ENCODE peak calls at places on chromosomes 6 and 20, in nine cellular contexts. One of them, this sample, is unnamed.

GRCh38 chr6:44072959-44073611 is 54.2 kb downstream of the MRPL14 start:
- DNase-seq in fibroblast of lung: peak; percentile 82
- DNase-seq in H7: peak; percentile 98
- DNase-seq in SK-N-MC: no peak
- DNase-seq in transverse colon: peak; percentile 76
- DNase-seq in ascending aorta: peak; percentile 83
- DNase-seq in OCI-LY7: peak; percentile 94
- DNase-seq in PC-9: peak; percentile 63
- DNase-seq in K562: peak; percentile 96
- DNase-seq in this sample: peak; percentile 97

GRCh38 chr6:46876126-46876525 is 45.6 kb downstream of the ADGRF5 start:
- DNase-seq in fibroblast of lung: no peak
- DNase-seq in SK-N-MC: no peak
- DNase-seq in ascending aorta: no peak
- DNase-seq in transverse colon: no peak
- DNase-seq in OCI-LY7: no peak
- DNase-seq in K562: no peak
- DNase-seq in H7: peak; percentile 30
- DNase-seq in PC-9: peak; percentile 100
- DNase-seq in this sample: peak; percentile 52

GRCh38 chr20:17381701-17382100 is 149.5 kb downstream of the BFSP1 start:
- DNase-seq in SK-N-MC: no peak
- DNase-seq in transverse colon: no peak
- DNase-seq in K562: no peak
- DNase-seq in ascending aorta: no peak
- DNase-seq in fibroblast of lung: no peak
- DNase-seq in PC-9: no peak
- DNase-seq in OCI-LY7: no peak
- DNase-seq in H7: no peak
- DNase-seq in this sample: no peak

GRCh38 chr20:12660918-12661317 is 347.9 kb upstream of the SPTLC3 start:
- DNase-seq in ascending aorta: peak; percentile 68
- DNase-seq in OCI-LY7: no peak
- DNase-seq in fibroblast of lung: no peak
- DNase-seq in transverse colon: no peak
- DNase-seq in SK-N-MC: no peak
- DNase-seq in H7: peak; percentile 22
- DNase-seq in K562: no peak
- DNase-seq in PC-9: no peak
- DNase-seq in this sample: peak; percentile 68

GRCh38 chr6:45681860-45682488 is 304.2 kb upstream of the SUPT3H start:
- DNase-seq in H7: no peak
- DNase-seq in OCI-LY7: peak; percentile 94
- DNase-seq in SK-N-MC: no peak
- DNase-seq in PC-9: peak; percentile 40
- DNase-seq in transverse colon: peak; percentile 55
- DNase-seq in ascending aorta: no peak
- DNase-seq in fibroblast of lung: peak; percentile 57
- DNase-seq in K562: no peak
- DNase-seq in this sample: no peak

GRCh38 chr20:43560974-43561373 is 2.1 kb downstream of the SGK2 start:
- DNase-seq in ascending aorta: no peak
- DNase-seq in H7: no peak
- DNase-seq in SK-N-MC: no peak
- DNase-seq in transverse colon: no peak
- DNase-seq in fibroblast of lung: no peak
- DNase-seq in PC-9: no peak
- DNase-seq in OCI-LY7: no peak
- DNase-seq in K562: no peak
- DNase-seq in this sample: no peak

GRCh38 chr6:116011520-116011919 is 49.2 kb downstream of the FRK start:
- DNase-seq in H7: no peak
- DNase-seq in SK-N-MC: no peak
- DNase-seq in ascending aorta: no peak
- DNase-seq in K562: no peak
- DNase-seq in fibroblast of lung: no peak
- DNase-seq in OCI-LY7: no peak
- DNase-seq in transverse colon: peak; percentile 43
- DNase-seq in PC-9: peak; percentile 92
- DNase-seq in this sample: no peak

GRCh38 chr6:45677381-45677992 is 299.8 kb upstream of the SUPT3H start:
- DNase-seq in PC-9: no peak
- DNase-seq in OCI-LY7: peak; percentile 89
- DNase-seq in fibroblast of lung: peak; percentile 49
- DNase-seq in ascending aorta: no peak
- DNase-seq in H7: no peak
- DNase-seq in transverse colon: peak; percentile 55
- DNase-seq in SK-N-MC: no peak
- DNase-seq in K562: no peak
- DNase-seq in this sample: no peak

GRCh38 chr6:114390176-114390575 is 47.4 kb upstream of the HS3ST5 start:
- DNase-seq in transverse colon: no peak
- DNase-seq in K562: no peak
- DNase-seq in fibroblast of lung: no peak
- DNase-seq in SK-N-MC: no peak
- DNase-seq in H7: no peak
- DNase-seq in OCI-LY7: no peak
- DNase-seq in PC-9: no peak
- DNase-seq in ascending aorta: no peak
- DNase-seq in this sample: peak; percentile 33

GRCh38 chr6:34489229-34489805 is 23.4 kb downstream of the PACSIN1 start:
- DNase-seq in OCI-LY7: no peak
- DNase-seq in ascending aorta: no peak
- DNase-seq in transverse colon: no peak
- DNase-seq in H7: no peak
- DNase-seq in fibroblast of lung: no peak
- DNase-seq in PC-9: no peak
- DNase-seq in SK-N-MC: no peak
- DNase-seq in K562: no peak
- DNase-seq in this sample: no peak

GRCh38 chr20:208937-209566 is 18.0 kb upstream of the DEFB129 start:
- DNase-seq in transverse colon: no peak
- DNase-seq in PC-9: peak; percentile 37
- DNase-seq in K562: peak; percentile 11
- DNase-seq in ascending aorta: no peak
- DNase-seq in OCI-LY7: peak; percentile 53
- DNase-seq in H7: peak; percentile 32
- DNase-seq in fibroblast of lung: peak; percentile 83
- DNase-seq in SK-N-MC: no peak
- DNase-seq in this sample: peak; percentile 53

GRCh38 chr6:112833546-112834215 is 486.6 kb downstream of the RFPL4B start:
- DNase-seq in ascending aorta: no peak
- DNase-seq in PC-9: no peak
- DNase-seq in SK-N-MC: no peak
- DNase-seq in OCI-LY7: no peak
- DNase-seq in fibroblast of lung: peak; percentile 24
- DNase-seq in K562: no peak
- DNase-seq in transverse colon: no peak
- DNase-seq in H7: no peak
- DNase-seq in this sample: no peak

GRCh38 chr6:117280922-117281321 is 15.6 kb downstream of the VGLL2 start:
- DNase-seq in K562: peak; percentile 31
- DNase-seq in ascending aorta: no peak
- DNase-seq in PC-9: no peak
- DNase-seq in transverse colon: no peak
- DNase-seq in SK-N-MC: no peak
- DNase-seq in fibroblast of lung: no peak
- DNase-seq in H7: no peak
- DNase-seq in OCI-LY7: no peak
- DNase-seq in this sample: no peak

GRCh38 chr6:29834564-29835436 is 7.2 kb downstream of the HLA-G start:
- DNase-seq in fibroblast of lung: peak; percentile 14
- DNase-seq in ascending aorta: no peak
- DNase-seq in K562: peak; percentile 44
- DNase-seq in transverse colon: peak; percentile 37
- DNase-seq in SK-N-MC: no peak
- DNase-seq in PC-9: no peak
- DNase-seq in H7: peak; percentile 55
- DNase-seq in OCI-LY7: peak; percentile 40
- DNase-seq in this sample: peak; percentile 60

DNA sequence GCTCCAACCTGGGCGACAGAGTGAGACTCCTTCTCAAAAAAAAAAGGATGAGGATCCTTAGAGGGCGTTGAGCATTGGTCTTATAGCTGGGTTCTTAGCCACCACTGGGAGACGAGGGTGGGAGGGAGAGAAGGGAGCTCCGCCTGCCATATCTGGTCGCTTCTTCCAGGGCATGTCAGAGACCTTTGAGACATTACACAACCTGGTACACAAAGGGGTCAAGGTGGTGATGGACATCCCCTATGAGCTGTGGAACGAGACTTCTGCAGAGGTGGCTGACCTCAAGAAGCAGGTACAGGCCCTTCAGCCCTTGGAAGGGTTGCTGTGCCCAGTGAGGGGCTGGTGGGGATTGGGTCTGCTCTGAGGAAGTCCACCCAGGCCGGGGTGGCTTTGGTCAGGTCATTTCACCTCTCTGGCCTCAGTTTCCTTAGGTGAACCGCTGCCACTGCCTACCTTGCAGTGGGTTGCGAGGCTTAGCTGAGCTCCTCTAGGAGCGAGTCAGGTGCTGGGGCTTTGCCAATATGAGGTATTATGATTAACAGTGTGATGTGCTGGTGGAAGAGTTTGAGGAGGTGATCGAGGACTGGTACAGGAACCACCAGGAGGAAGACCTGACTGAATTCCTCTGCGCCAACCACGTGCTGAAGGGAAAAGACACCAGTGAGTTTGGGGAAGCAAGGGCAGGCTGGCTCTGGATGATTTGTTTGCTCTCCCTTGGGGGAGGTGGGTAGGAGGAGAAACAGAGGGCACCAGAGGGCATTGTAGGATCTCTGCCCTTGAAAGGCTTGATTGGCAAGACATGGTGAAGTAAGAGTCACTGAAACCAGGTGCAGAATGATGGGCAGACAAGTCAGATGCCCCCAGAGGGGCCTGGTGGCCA is 8.5 kb downstream of the CNPY3 start:
- DNase-seq in OCI-LY7: no peak
- DNase-seq in ascending aorta: no peak
- DNase-seq in H7: no peak
- DNase-seq in transverse colon: no peak
- DNase-seq in SK-N-MC: no peak
- DNase-seq in fibroblast of lung: no peak
- DNase-seq in PC-9: no peak
- DNase-seq in K562: no peak
- DNase-seq in this sample: no peak
- H3K36me3 ChIP-seq in OCI-LY7: peaks cover 98% of the 10 kb centered on the region
- H3K36me3 ChIP-seq in ascending aorta: peaks cover 42% of the 10 kb centered on the region
- H3K36me3 ChIP-seq in H7: peaks cover 18% of the 10 kb centered on the region
- H3K36me3 ChIP-seq in transverse colon: no peaks in the 10 kb centered on the region
- H3K36me3 ChIP-seq in SK-N-MC: peaks cover 35% of the 10 kb centered on the region
- H3K36me3 ChIP-seq in fibroblast of lung: peaks cover 17% of the 10 kb centered on the region
- H3K36me3 ChIP-seq in PC-9: peaks cover 11% of the 10 kb centered on the region
- H3K36me3 ChIP-seq in K562: peaks cover 73% of the 10 kb centered on the region
- H3K36me3 ChIP-seq in this sample: no peaks in the 10 kb centered on the region

GRCh38 chr6:84579404-84579803 is 185.0 kb downstream of the TBX18 start:
- DNase-seq in SK-N-MC: no peak
- DNase-seq in ascending aorta: no peak
- DNase-seq in H7: no peak
- DNase-seq in PC-9: no peak
- DNase-seq in fibroblast of lung: no peak
- DNase-seq in K562: no peak
- DNase-seq in OCI-LY7: no peak
- DNase-seq in transverse colon: no peak
- DNase-seq in this sample: no peak
- H3K4me3 ChIP-seq in SK-N-MC: no peak overlapping the region
- H3K4me3 ChIP-seq in ascending aorta: no peak overlapping the region
- H3K4me3 ChIP-seq in H7: no peak overlapping the region
- H3K4me3 ChIP-seq in PC-9: no peak overlapping the region
- H3K4me3 ChIP-seq in fibroblast of lung: no peak overlapping the region
- H3K4me3 ChIP-seq in K562: no peak overlapping the region
- H3K4me3 ChIP-seq in OCI-LY7: no peak overlapping the region
- H3K4me3 ChIP-seq in transverse colon: no peak overlapping the region
- H3K4me3 ChIP-seq in this sample: no peak overlapping the region

DNA sequence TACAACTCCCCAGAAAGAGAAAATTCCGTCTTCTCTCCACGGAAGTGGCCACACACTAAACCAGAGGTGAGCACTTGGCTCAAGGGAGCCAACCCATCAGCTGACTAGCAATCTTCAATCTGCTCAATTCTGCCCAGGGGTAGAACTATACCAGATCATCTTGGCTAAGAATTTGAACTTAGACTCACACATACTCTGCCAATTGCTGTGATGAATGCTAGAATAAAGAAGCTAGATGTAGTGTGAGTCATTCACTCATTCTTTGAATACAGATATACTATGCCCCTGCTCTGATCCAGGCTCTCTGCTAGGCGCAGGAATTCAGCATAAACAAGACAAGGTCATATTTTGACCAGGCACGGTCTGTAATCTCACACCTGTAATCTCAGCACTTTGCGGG is 147.9 kb upstream of the SHLD1 start:
- DNase-seq in PC-9: no peak
- DNase-seq in transverse colon: no peak
- DNase-seq in OCI-LY7: no peak
- DNase-seq in H7: no peak
- DNase-seq in fibroblast of lung: no peak
- DNase-seq in ascending aorta: no peak
- DNase-seq in K562: no peak
- DNase-seq in SK-N-MC: no peak
- DNase-seq in this sample: no peak
- H3K36me3 ChIP-seq in PC-9: peaks cover 9% of the 10 kb centered on the region
- H3K36me3 ChIP-seq in transverse colon: no peaks in the 10 kb centered on the region
- H3K36me3 ChIP-seq in OCI-LY7: peaks cover 82% of the 10 kb centered on the region
- H3K36me3 ChIP-seq in H7: no peaks in the 10 kb centered on the region
- H3K36me3 ChIP-seq in fibroblast of lung: peaks cover 6% of the 10 kb centered on the region
- H3K36me3 ChIP-seq in ascending aorta: peaks cover 27% of the 10 kb centered on the region
- H3K36me3 ChIP-seq in K562: peaks cover 59% of the 10 kb centered on the region
- H3K36me3 ChIP-seq in SK-N-MC: peaks cover 14% of the 10 kb centered on the region
- H3K36me3 ChIP-seq in this sample: peaks cover 5% of the 10 kb centered on the region

GRCh38 chr20:58753267-58753928 is 60.8 kb downstream of the NPEPL1 start:
- DNase-seq in K562: no peak
- DNase-seq in SK-N-MC: no peak
- DNase-seq in PC-9: no peak
- DNase-seq in fibroblast of lung: no peak
- DNase-seq in H7: peak; percentile 74
- DNase-seq in transverse colon: no peak
- DNase-seq in OCI-LY7: no peak
- DNase-seq in ascending aorta: no peak
- DNase-seq in this sample: peak; percentile 56

GRCh38 chr20:58754584-58754983 is 62.0 kb downstream of the NPEPL1 start:
- DNase-seq in SK-N-MC: no peak
- DNase-seq in PC-9: no peak
- DNase-seq in ascending aorta: no peak
- DNase-seq in H7: no peak
- DNase-seq in OCI-LY7: no peak
- DNase-seq in fibroblast of lung: no peak
- DNase-seq in transverse colon: no peak
- DNase-seq in K562: no peak
- DNase-seq in this sample: no peak

GRCh38 chr20:58753929-58754551 is 61.4 kb downstream of the NPEPL1 start:
- DNase-seq in transverse colon: no peak
- DNase-seq in PC-9: no peak
- DNase-seq in OCI-LY7: no peak
- DNase-seq in ascending aorta: no peak
- DNase-seq in K562: no peak
- DNase-seq in fibroblast of lung: no peak
- DNase-seq in H7: no peak
- DNase-seq in SK-N-MC: no peak
- DNase-seq in this sample: no peak

GRCh38 chr20:58755062-58755697 is 62.6 kb downstream of the NPEPL1 start:
- DNase-seq in SK-N-MC: no peak
- DNase-seq in OCI-LY7: no peak
- DNase-seq in fibroblast of lung: no peak
- DNase-seq in K562: no peak
- DNase-seq in PC-9: no peak
- DNase-seq in H7: no peak
- DNase-seq in ascending aorta: no peak
- DNase-seq in transverse colon: no peak
- DNase-seq in this sample: no peak

GRCh38 chr20:58755751-58756524 is 63.3 kb downstream of the NPEPL1 start:
- DNase-seq in SK-N-MC: no peak
- DNase-seq in OCI-LY7: no peak
- DNase-seq in PC-9: no peak
- DNase-seq in fibroblast of lung: no peak
- DNase-seq in ascending aorta: no peak
- DNase-seq in K562: no peak
- DNase-seq in H7: no peak
- DNase-seq in transverse colon: no peak
- DNase-seq in this sample: no peak
- H3K4me3 ChIP-seq in SK-N-MC: no peak overlapping the region
- H3K4me3 ChIP-seq in OCI-LY7: no peak overlapping the region
- H3K4me3 ChIP-seq in PC-9: no peak overlapping the region
- H3K4me3 ChIP-seq in fibroblast of lung: no peak overlapping the region
- H3K4me3 ChIP-seq in ascending aorta: no peak overlapping the region
- H3K4me3 ChIP-seq in K562: no peak overlapping the region
- H3K4me3 ChIP-seq in H7: no peak overlapping the region
- H3K4me3 ChIP-seq in transverse colon: no peak overlapping the region
- H3K4me3 ChIP-seq in this sample: no peak overlapping the region